ENCODE peak calls at places on chromosomes 3 and 15, in five cellular contexts. One of them, this sample, is unnamed. For H3K9me3 and H3K4me1, the result is how much of the 10 kb centered on the place peaks cover.

GRCh38 chr15:74422723-74423442 is 10.9 kb downstream of the SEMA7A start:
- DNase-seq in ovary: no peak
- DNase-seq in H1: no peak
- DNase-seq in left ventricle myocardium inferior: no peak
- DNase-seq in kidney: no peak
- DNase-seq in this sample: no peak

GRCh38 chr15:33956397-33956796 is 11.9 kb upstream of the CHRM5 start:
- DNase-seq in left ventricle myocardium inferior: no peak
- DNase-seq in ovary: no peak
- DNase-seq in H1: no peak
- DNase-seq in kidney: no peak
- DNase-seq in this sample: no peak

GRCh38 chr3:11591006-11591360 is 52.7 kb downstream of the VGLL4 start:
- DNase-seq in kidney: no peak
- DNase-seq in H1: no peak
- DNase-seq in left ventricle myocardium inferior: no peak
- DNase-seq in ovary: no peak
- DNase-seq in this sample: no peak

GRCh38 chr15:88256261-88257230 is at the start of gene NTRK3:
- DNase-seq in ovary: no peak
- DNase-seq in left ventricle myocardium inferior: no peak
- DNase-seq in H1: peak
- DNase-seq in kidney: no peak
- DNase-seq in this sample: no peak

GRCh38 chr3:153348457-153349137 is 186.6 kb downstream of the RAP2B start:
- DNase-seq in ovary: no peak
- DNase-seq in H1: peak
- DNase-seq in kidney: no peak
- DNase-seq in left ventricle myocardium inferior: no peak
- DNase-seq in this sample: no peak

GRCh38 chr15:95409924-95410323 is 920.6 kb upstream of the NR2F2 start:
- DNase-seq in left ventricle myocardium inferior: no peak
- DNase-seq in H1: no peak
- DNase-seq in kidney: no peak
- DNase-seq in ovary: no peak
- DNase-seq in this sample: no peak

GRCh38 chr15:55253580-55253979 is 36.0 kb downstream of the RAB27A start:
- DNase-seq in kidney: no peak
- DNase-seq in H1: no peak
- DNase-seq in left ventricle myocardium inferior: no peak
- DNase-seq in ovary: no peak
- DNase-seq in this sample: no peak

GRCh38 chr15:88440021-88440420 is 27.2 kb downstream of the MRPL46 start:
- DNase-seq in ovary: no peak
- DNase-seq in left ventricle myocardium inferior: no peak
- DNase-seq in kidney: no peak
- DNase-seq in H1: no peak
- DNase-seq in this sample: no peak

GRCh38 chr3:128649264-128649663 is 1.4 kb downstream of the RPN1 start:
- DNase-seq in ovary: no peak
- DNase-seq in H1: no peak
- DNase-seq in kidney: no peak
- DNase-seq in left ventricle myocardium inferior: no peak
- DNase-seq in this sample: no peak

GRCh38 chr3:13521309-13521708 is 27.6 kb upstream of the FBLN2 start:
- DNase-seq in H1: no peak
- DNase-seq in left ventricle myocardium inferior: no peak
- DNase-seq in kidney: no peak
- DNase-seq in ovary: no peak
- DNase-seq in this sample: no peak

GRCh38 chr3:108133858-108134554 is 43.2 kb upstream of the CD47 start:
- DNase-seq in ovary: no peak
- DNase-seq in kidney: no peak
- DNase-seq in left ventricle myocardium inferior: no peak
- DNase-seq in H1: no peak
- DNase-seq in this sample: no peak

GRCh38 chr3:165196577-165197561 is 685 bp upstream of the SLITRK3 start:
- DNase-seq in ovary: no peak
- DNase-seq in H1: peak
- DNase-seq in left ventricle myocardium inferior: no peak
- DNase-seq in kidney: peak
- DNase-seq in this sample: no peak

GRCh38 chr15:39411102-39411989 is 169.5 kb upstream of the THBS1 start:
- DNase-seq in kidney: no peak
- DNase-seq in left ventricle myocardium inferior: no peak
- DNase-seq in H1: no peak
- DNase-seq in ovary: no peak
- DNase-seq in this sample: no peak

GRCh38 chr3:16066975-16067374 is 107.5 kb upstream of the GALNT15 start:
- DNase-seq in ovary: no peak
- DNase-seq in left ventricle myocardium inferior: no peak
- DNase-seq in kidney: no peak
- DNase-seq in H1: no peak
- DNase-seq in this sample: no peak

GRCh38 chr15:84715442-84716035 is 400 bp downstream of the SEC11A start:
- DNase-seq in left ventricle myocardium inferior: no peak
- DNase-seq in H1: no peak
- DNase-seq in ovary: peak
- DNase-seq in kidney: peak
- DNase-seq in this sample: no peak

GRCh38 chr3:187150599-187150998 is 11.3 kb upstream of the RPL39L start:
- DNase-seq in H1: peak
- DNase-seq in left ventricle myocardium inferior: no peak
- DNase-seq in kidney: no peak
- DNase-seq in ovary: no peak
- DNase-seq in this sample: no peak

GRCh38 chr15:63015618-63016017 is 26.9 kb upstream of the TPM1 start:
- DNase-seq in ovary: no peak
- DNase-seq in kidney: no peak
- DNase-seq in H1: no peak
- DNase-seq in left ventricle myocardium inferior: no peak
- DNase-seq in this sample: no peak

GRCh38 chr3:159616234-159616825 is 372.3 kb upstream of the IL12A start:
- DNase-seq in kidney: no peak
- DNase-seq in H1: peak
- DNase-seq in left ventricle myocardium inferior: peak
- DNase-seq in ovary: no peak
- DNase-seq in this sample: peak

GRCh38 chr3:128727485-128727884 is 1.5 kb downstream of the RAB7A start:
- DNase-seq in kidney: no peak
- DNase-seq in ovary: no peak
- DNase-seq in left ventricle myocardium inferior: no peak
- DNase-seq in H1: no peak
- DNase-seq in this sample: no peak

GRCh38 chr15:51714162-51714561 is 23.3 kb downstream of the LYSMD2 start:
- DNase-seq in left ventricle myocardium inferior: no peak
- DNase-seq in kidney: no peak
- DNase-seq in H1: no peak
- DNase-seq in ovary: no peak
- DNase-seq in this sample: no peak

GRCh38 chr3:188510366-188510765 is 356.4 kb downstream of the LPP start:
- DNase-seq in kidney: no peak
- DNase-seq in H1: no peak
- DNase-seq in ovary: no peak
- DNase-seq in left ventricle myocardium inferior: no peak
- DNase-seq in this sample: no peak

DNA sequence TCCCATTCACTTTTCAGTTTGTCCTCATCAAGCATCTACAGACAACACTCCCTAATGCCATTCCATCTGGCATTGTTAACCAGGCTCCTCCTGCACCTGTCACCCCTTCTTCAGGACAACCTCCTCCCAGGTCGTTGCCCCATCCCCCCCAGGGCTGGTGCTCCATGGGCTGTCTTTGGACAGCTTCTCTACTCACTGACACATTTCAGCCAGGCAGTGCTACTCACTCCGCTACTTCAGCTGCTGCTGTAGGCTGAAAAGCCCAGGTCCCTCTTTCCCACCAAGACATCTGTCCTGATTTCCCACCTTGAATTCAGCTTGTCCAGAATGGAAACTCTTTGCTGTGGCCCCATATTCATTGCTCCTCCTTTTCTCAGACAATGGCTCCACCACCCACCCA is 61.9 kb downstream of the ADAMTS17 start:
- DNase-seq in left ventricle myocardium inferior: no peak
- DNase-seq in ovary: no peak
- DNase-seq in kidney: no peak
- DNase-seq in H1: no peak
- DNase-seq in this sample: no peak
- H3K9me3 ChIP-seq in left ventricle myocardium inferior: under half
- H3K9me3 ChIP-seq in ovary: under half
- H3K9me3 ChIP-seq in kidney: under half
- H3K9me3 ChIP-seq in H1: under half
- H3K9me3 ChIP-seq in this sample: under half

DNA sequence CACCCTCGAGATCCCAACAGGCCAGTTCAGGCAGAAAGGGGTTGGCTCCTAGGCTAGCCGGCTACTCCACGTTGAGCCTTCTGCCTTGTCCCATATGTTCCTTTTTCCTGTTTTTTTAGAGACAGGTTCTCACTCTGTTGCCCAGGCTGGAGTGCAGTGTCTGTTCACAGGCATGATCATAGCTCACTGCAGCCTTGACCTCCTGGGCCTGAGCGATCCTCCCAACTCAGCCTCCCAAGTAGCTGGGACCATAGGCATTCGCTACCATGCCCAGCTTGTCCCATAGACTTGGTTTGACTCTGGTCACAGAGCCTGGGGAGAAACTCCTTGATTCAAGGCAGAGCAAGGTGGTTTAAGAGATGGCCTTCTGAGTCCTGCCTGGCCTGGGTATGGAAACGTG is 32.3 kb downstream of the ZNF710 start:
- DNase-seq in ovary: no peak
- DNase-seq in H1: no peak
- DNase-seq in kidney: no peak
- DNase-seq in left ventricle myocardium inferior: no peak
- DNase-seq in this sample: no peak
- H3K4me1 ChIP-seq in ovary: under half
- H3K4me1 ChIP-seq in H1: under half
- H3K4me1 ChIP-seq in kidney: under half
- H3K4me1 ChIP-seq in left ventricle myocardium inferior: half or more
- H3K4me1 ChIP-seq in this sample: half or more

GRCh38 chr3:19632099-19633074 is 301.6 kb downstream of the EFHB start:
- DNase-seq in ovary: no peak
- DNase-seq in kidney: no peak
- DNase-seq in left ventricle myocardium inferior: no peak
- DNase-seq in H1: no peak
- DNase-seq in this sample: no peak
- H3K9me3 ChIP-seq in ovary: under half
- H3K9me3 ChIP-seq in kidney: under half
- H3K9me3 ChIP-seq in left ventricle myocardium inferior: under half
- H3K9me3 ChIP-seq in H1: under half
- H3K9me3 ChIP-seq in this sample: under half

DNA sequence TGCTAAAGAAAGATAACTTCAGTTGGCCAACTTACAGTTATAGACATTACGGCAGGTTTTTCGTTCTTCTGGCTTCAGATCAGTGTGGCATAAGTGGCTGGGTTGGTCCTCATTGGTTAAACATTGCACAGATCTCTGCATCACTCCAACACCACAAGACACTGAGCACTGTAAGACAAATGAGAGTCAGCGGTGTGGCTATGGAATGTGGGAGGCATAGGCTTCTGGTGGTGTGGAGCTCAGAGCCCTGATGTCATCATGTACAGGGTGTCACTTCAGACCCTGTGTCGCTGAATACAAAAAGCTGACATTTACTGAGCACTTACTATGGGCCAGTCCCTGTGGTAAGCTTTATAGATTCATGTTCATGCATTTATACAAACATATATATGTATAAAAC is 146.0 kb downstream of the ADAMTS9 start:
- DNase-seq in ovary: no peak
- DNase-seq in kidney: no peak
- DNase-seq in left ventricle myocardium inferior: no peak
- DNase-seq in H1: no peak
- DNase-seq in this sample: no peak
- H3K4me1 ChIP-seq in ovary: under half
- H3K4me1 ChIP-seq in kidney: under half
- H3K4me1 ChIP-seq in left ventricle myocardium inferior: under half
- H3K4me1 ChIP-seq in H1: under half
- H3K4me1 ChIP-seq in this sample: under half

GRCh38 chr3:197242784-197243432 is 55.5 kb downstream of the DLG1 start:
- DNase-seq in ovary: no peak
- DNase-seq in H1: no peak
- DNase-seq in left ventricle myocardium inferior: no peak
- DNase-seq in kidney: no peak
- DNase-seq in this sample: no peak
- H3K9me3 ChIP-seq in ovary: under half
- H3K9me3 ChIP-seq in H1: under half
- H3K9me3 ChIP-seq in left ventricle myocardium inferior: under half
- H3K9me3 ChIP-seq in kidney: under half
- H3K9me3 ChIP-seq in this sample: under half

This sample was measured in heart right ventricle.